ENCODE peak calls at places on chromosomes 2 and 18, in five cellular contexts. One of them, this sample, is unnamed.

GRCh38 chr2:105617631-105618350 is 126.9 kb upstream of the NCK2 start:
- DNase-seq in HCT116: no peak
- DNase-seq in HepG2: peak; percentile 76
- DNase-seq in H1: no peak
- DNase-seq in K562: peak; percentile 34
- DNase-seq in this sample: no peak

GRCh38 chr2:62306751-62307468 is 111.0 kb downstream of the B3GNT2 start:
- DNase-seq in HCT116: peak; percentile 48
- DNase-seq in HepG2: no peak
- DNase-seq in H1: no peak
- DNase-seq in K562: no peak
- DNase-seq in this sample: no peak

GRCh38 chr2:55120634-55121359 is 70.5 kb upstream of the RTN4 start:
- DNase-seq in HCT116: no peak
- DNase-seq in HepG2: no peak
- DNase-seq in H1: no peak
- DNase-seq in K562: peak; percentile 68
- DNase-seq in this sample: no peak

GRCh38 chr18:11323359-11323819 is 174.0 kb upstream of the PIEZO2 start:
- DNase-seq in HCT116: no peak
- DNase-seq in HepG2: peak; percentile 15
- DNase-seq in H1: no peak
- DNase-seq in K562: no peak
- DNase-seq in this sample: no peak

GRCh38 chr2:240250150-240250984 is 109.9 kb upstream of the OTOS start:
- DNase-seq in HCT116: no peak
- DNase-seq in HepG2: no peak
- DNase-seq in H1: no peak
- DNase-seq in K562: peak; percentile 22
- DNase-seq in this sample: no peak

GRCh38 chr18:70290482-70291294 is 1.8 kb downstream of the SOCS6 start:
- DNase-seq in HCT116: no peak
- DNase-seq in HepG2: no peak
- DNase-seq in H1: no peak
- DNase-seq in K562: no peak
- DNase-seq in this sample: no peak

GRCh38 chr2:12120281-12121150 is 374.1 kb downstream of the LPIN1 start:
- DNase-seq in HCT116: no peak
- DNase-seq in HepG2: no peak
- DNase-seq in H1: no peak
- DNase-seq in K562: no peak
- DNase-seq in this sample: no peak

GRCh38 chr2:41903746-41904145 is 144.1 kb upstream of the PKDCC start:
- DNase-seq in HCT116: no peak
- DNase-seq in HepG2: no peak
- DNase-seq in H1: no peak
- DNase-seq in K562: no peak
- DNase-seq in this sample: no peak

GRCh38 chr2:157871415-157871814 is 4.7 kb downstream of the ACVR1 start:
- DNase-seq in HCT116: no peak
- DNase-seq in HepG2: peak; percentile 21
- DNase-seq in H1: no peak
- DNase-seq in K562: no peak
- DNase-seq in this sample: no peak

GRCh38 chr2:201880620-201881381 is 74.5 kb downstream of the CDK15 start:
- DNase-seq in HCT116: no peak
- DNase-seq in HepG2: no peak
- DNase-seq in H1: no peak
- DNase-seq in K562: peak; percentile 26
- DNase-seq in this sample: no peak

GRCh38 chr18:36809590-36810381 is 19.0 kb downstream of the TPGS2 start:
- DNase-seq in HCT116: peak; percentile 39
- DNase-seq in HepG2: peak; percentile 56
- DNase-seq in H1: no peak
- DNase-seq in K562: peak; percentile 79
- DNase-seq in this sample: no peak

GRCh38 chr2:241363316-241363879 is 7.3 kb downstream of the FARP2 start:
- DNase-seq in HCT116: no peak
- DNase-seq in HepG2: no peak
- DNase-seq in H1: no peak
- DNase-seq in K562: no peak
- DNase-seq in this sample: no peak

GRCh38 chr18:33404244-33404873 is 36.2 kb downstream of the CCDC178 start:
- DNase-seq in HCT116: no peak
- DNase-seq in HepG2: no peak
- DNase-seq in H1: no peak
- DNase-seq in K562: no peak
- DNase-seq in this sample: no peak

GRCh38 chr2:201191132-201191875 is 8.4 kb downstream of the CASP10 start:
- DNase-seq in HCT116: no peak
- DNase-seq in HepG2: peak; percentile 46
- DNase-seq in H1: no peak
- DNase-seq in K562: no peak
- DNase-seq in this sample: no peak

GRCh38 chr2:118387509-118387908 is 299.2 kb downstream of the INSIG2 start:
- DNase-seq in HCT116: no peak
- DNase-seq in HepG2: no peak
- DNase-seq in H1: no peak
- DNase-seq in K562: no peak
- DNase-seq in this sample: no peak

GRCh38 chr2:217249490-217250451 is 389.9 kb upstream of the TNP1 start:
- DNase-seq in HCT116: no peak
- DNase-seq in HepG2: no peak
- DNase-seq in H1: no peak
- DNase-seq in K562: no peak
- DNase-seq in this sample: no peak
- TF ChIP-seq ZNF274 in HCT116: no peak
- TF ChIP-seq ZNF274 in HepG2: no peak
- TF ChIP-seq ZNF274 in H1: no peak
- TF ChIP-seq ZNF274 in K562: no peak
- TF ChIP-seq ZNF274 in this sample: no peak

GRCh38 chr18:23238152-23238531 is 102.9 kb downstream of the CABLES1 start:
- DNase-seq in HCT116: no peak
- DNase-seq in HepG2: no peak
- DNase-seq in H1: no peak
- DNase-seq in K562: peak; percentile 42
- DNase-seq in this sample: no peak

GRCh38 chr18:23239350-23239692 is 104.0 kb downstream of the CABLES1 start:
- DNase-seq in HCT116: no peak
- DNase-seq in HepG2: no peak
- DNase-seq in H1: no peak
- DNase-seq in K562: no peak
- DNase-seq in this sample: no peak

GRCh38 chr18:23239885-23240608 is 104.8 kb downstream of the CABLES1 start:
- DNase-seq in HCT116: no peak
- DNase-seq in HepG2: no peak
- DNase-seq in H1: no peak
- DNase-seq in K562: no peak
- DNase-seq in this sample: no peak

GRCh38 chr18:23237524-23238151 is 102.4 kb downstream of the CABLES1 start:
- DNase-seq in HCT116: no peak
- DNase-seq in HepG2: no peak
- DNase-seq in H1: no peak
- DNase-seq in K562: peak; percentile 33
- DNase-seq in this sample: no peak

DNA sequence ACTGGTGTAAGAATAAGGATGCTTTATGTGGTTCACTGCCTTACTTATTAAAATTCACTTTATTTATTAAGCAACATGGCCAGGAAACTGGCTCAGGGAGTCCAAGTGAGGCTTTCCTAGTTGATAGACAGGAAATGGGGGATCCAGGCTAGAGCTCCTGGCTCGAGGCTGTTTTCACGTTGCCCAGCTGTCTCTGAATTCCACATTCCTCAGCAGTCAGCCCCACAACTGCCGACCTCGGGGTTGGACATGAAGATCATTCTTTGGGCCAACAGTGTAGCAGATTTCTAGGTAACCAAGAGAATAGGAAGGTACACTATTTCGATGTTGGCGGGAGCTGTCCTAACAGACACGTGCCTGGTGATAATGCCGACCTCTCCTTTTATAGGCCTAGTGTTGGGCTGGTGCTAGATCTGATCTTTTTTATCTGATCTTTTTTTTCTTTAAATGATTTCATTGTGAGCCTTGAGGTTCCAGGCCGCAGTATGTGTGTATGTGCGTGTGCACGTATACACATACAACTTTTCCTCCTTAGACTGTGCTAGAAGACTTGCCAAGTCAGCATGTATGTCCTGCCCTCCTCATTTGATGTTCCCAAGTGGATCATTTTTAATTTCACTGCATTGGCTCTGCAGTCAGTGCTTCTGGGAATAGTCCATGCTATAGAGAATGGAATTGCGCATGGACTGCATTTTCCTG is 103.5 kb downstream of the CABLES1 start:
- DNase-seq in HCT116: no peak
- DNase-seq in HepG2: no peak
- DNase-seq in H1: no peak
- DNase-seq in K562: no peak
- DNase-seq in this sample: no peak
- H3K4me3 ChIP-seq in HCT116: no peak overlapping the region
- H3K4me3 ChIP-seq in HepG2: no peak overlapping the region
- H3K4me3 ChIP-seq in H1: no peak overlapping the region
- H3K4me3 ChIP-seq in K562: no peak overlapping the region
- H3K4me3 ChIP-seq in this sample: no peak overlapping the region

GRCh38 chr2:110925479-110925878 is 193.1 kb downstream of the ACOXL start:
- DNase-seq in HCT116: no peak
- DNase-seq in HepG2: no peak
- DNase-seq in H1: no peak
- DNase-seq in K562: no peak
- DNase-seq in this sample: no peak

DNA sequence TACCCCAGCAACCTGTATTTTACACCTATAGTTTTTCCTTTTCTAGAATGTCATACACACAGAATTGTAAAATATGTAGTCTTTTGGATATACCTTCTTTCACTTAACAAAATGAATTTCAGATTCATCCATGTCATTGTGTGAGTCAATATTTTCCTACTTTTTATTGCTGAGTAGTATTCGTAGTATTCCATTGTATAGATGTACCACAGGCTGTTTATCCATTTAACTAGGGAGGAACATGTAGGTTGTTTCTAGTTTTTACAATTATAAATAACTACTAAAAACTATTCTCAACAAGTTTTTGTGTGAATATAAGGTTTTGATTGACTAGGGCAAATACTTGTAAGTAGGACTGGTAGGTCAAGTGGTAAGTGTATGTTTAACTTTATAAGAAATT is 187.4 kb downstream of the ACOXL start:
- DNase-seq in HCT116: no peak
- DNase-seq in HepG2: no peak
- DNase-seq in H1: no peak
- DNase-seq in K562: no peak
- DNase-seq in this sample: no peak
- TF ChIP-seq ZNF274 in HCT116: no peak
- TF ChIP-seq ZNF274 in HepG2: no peak
- TF ChIP-seq ZNF274 in H1: no peak
- TF ChIP-seq ZNF274 in K562: no peak
- TF ChIP-seq ZNF274 in this sample: no peak

GRCh38 chr2:107745100-107745499 is 81.6 kb upstream of the RGPD4 start:
- DNase-seq in HCT116: no peak
- DNase-seq in HepG2: no peak
- DNase-seq in H1: no peak
- DNase-seq in K562: no peak
- DNase-seq in this sample: no peak
- H3K4me3 ChIP-seq in HCT116: no peak overlapping the region
- H3K4me3 ChIP-seq in HepG2: no peak overlapping the region
- H3K4me3 ChIP-seq in H1: no peak overlapping the region
- H3K4me3 ChIP-seq in K562: peak overlapping the region; percentile 50
- H3K4me3 ChIP-seq in this sample: no peak overlapping the region

GRCh38 chr2:218401834-218402370 is 2.2 kb downstream of the CTDSP1 start:
- DNase-seq in HCT116: no peak
- DNase-seq in HepG2: no peak
- DNase-seq in H1: no peak
- DNase-seq in K562: no peak
- DNase-seq in this sample: no peak

GRCh38 chr2:218398437-218399390 is 954 bp upstream of the CTDSP1 start:
- DNase-seq in HCT116: peak; percentile 37
- DNase-seq in HepG2: peak; percentile 68
- DNase-seq in H1: peak; percentile 69
- DNase-seq in K562: peak; percentile 73
- DNase-seq in this sample: no peak

GRCh38 chr2:218399391-218400166 is at the start of gene CTDSP1:
- DNase-seq in HCT116: peak; percentile 88
- DNase-seq in HepG2: peak; percentile 94
- DNase-seq in H1: peak; percentile 97
- DNase-seq in K562: peak; percentile 79
- DNase-seq in this sample: peak; percentile 92

GRCh38 chr2:218400930-218401833 is 1.5 kb downstream of the CTDSP1 start:
- DNase-seq in HCT116: no peak
- DNase-seq in HepG2: peak; percentile 95
- DNase-seq in H1: no peak
- DNase-seq in K562: peak; percentile 61
- DNase-seq in this sample: no peak

DNA sequence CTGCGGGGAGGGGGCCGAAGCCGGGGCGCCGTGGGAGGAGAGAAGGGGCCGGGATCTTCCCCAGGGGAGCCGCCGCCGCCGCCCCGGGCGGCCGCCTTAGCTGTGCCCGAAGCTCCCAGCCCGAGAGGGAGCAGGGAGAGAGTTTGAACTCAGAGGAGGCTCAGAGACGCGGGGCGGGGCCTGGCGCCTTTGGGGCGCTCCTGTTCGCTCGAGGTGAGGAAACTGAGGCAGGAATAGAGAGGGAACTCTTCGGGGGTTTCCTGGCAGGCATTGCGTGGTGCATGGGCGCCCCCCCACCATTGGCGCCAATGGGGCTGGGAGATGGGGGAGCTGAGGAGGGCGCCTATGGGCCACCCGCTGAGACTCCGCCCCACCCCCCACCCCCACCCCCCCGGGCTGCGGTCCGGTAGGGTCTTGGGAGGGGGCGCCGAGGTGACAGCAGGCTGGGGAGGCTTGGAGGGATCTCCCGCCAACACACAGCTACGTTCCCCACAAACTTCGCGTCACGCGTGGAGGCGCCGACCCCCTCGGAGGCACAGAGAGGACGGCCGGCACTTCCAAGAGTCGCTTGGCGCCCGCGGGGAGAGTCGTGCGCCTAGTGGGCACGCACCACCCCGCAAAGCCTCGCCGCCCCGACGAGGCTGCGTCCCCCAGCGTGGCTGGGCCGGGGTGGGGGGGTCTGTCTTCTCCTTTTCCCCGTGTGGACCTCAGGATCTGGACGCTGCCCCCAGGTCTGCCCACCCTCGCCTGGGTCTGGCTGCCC is 680 bp downstream of the CTDSP1 start:
- DNase-seq in HCT116: no peak
- DNase-seq in HepG2: no peak
- DNase-seq in H1: peak; percentile 80
- DNase-seq in K562: peak; percentile 58
- DNase-seq in this sample: no peak
- TF ChIP-seq ZNF274 in HCT116: no peak
- TF ChIP-seq ZNF274 in HepG2: no peak
- TF ChIP-seq ZNF274 in H1: no peak
- TF ChIP-seq ZNF274 in K562: no peak
- TF ChIP-seq ZNF274 in this sample: no peak

This sample was measured in NT2/D1.